ENCODE peak calls at places on chromosome 1, in seven cellular contexts. X, D, C, P, B, V and I are unnamed samples.

GRCh38 chr1:230788561-230789275 is 41.5 kb downstream of the CAPN9 start:
- DNase-seq in X (no peak), D (no peak), C (no peak), P (no peak), B (no peak), V (no peak), I (peak)

GRCh38 chr1:192973988-192974387 is 85.2 kb downstream of the UCHL5 start:
- DNase-seq in X (no peak), D (no peak), C (no peak), P (no peak), B (no peak), V (no peak), I (no peak)

GRCh38 chr1:78061825-78062523 is 16.2 kb downstream of the GIPC2 start:
- DNase-seq in X (no peak), D (peak), C (peak), P (no peak), B (no peak), V (no peak), I (no peak)

GRCh38 chr1:209132736-209133467 is 450.6 kb upstream of the CAMK1G start:
- DNase-seq in X (no peak), D (no peak), C (no peak), P (no peak), B (no peak), V (no peak), I (no peak)

GRCh38 chr1:115949156-115949555 is 27.2 kb upstream of the SLC22A15 start:
- DNase-seq in X (no peak), D (no peak), C (peak), P (no peak), B (no peak), V (peak), I (no peak)

GRCh38 chr1:66140072-66140471 is 347.4 kb downstream of the PDE4B start:
- DNase-seq in X (no peak), D (no peak), C (no peak), P (no peak), B (no peak), V (no peak), I (no peak)

GRCh38 chr1:40897499-40897898 is 35.3 kb upstream of the CITED4 start:
- DNase-seq in X (no peak), D (peak), C (peak), P (no peak), B (no peak), V (peak), I (no peak)

GRCh38 chr1:75345538-75346292 is 211.5 kb downstream of the LHX8 start:
- DNase-seq in X (no peak), D (peak), C (no peak), P (no peak), B (no peak), V (peak), I (no peak)

GRCh38 chr1:203039609-203040517 is 13.6 kb downstream of the PPFIA4 start:
- DNase-seq in X (peak), D (no peak), C (no peak), P (no peak), B (no peak), V (peak), I (no peak)

GRCh38 chr1:244254467-244254866 is 197.2 kb downstream of the ADSS2 start:
- DNase-seq in X (no peak), D (no peak), C (no peak), P (no peak), B (no peak), V (no peak), I (peak)